ENCODE peak calls at places on chromosome 21, in nine cellular contexts. One of them, this sample, is unnamed. For H3K9me3, the result is how much of the 10 kb centered on the place peaks cover.

GRCh38 chr21:26148071-26148470 is 22.5 kb downstream of the APP start:
- DNase-seq in psoas muscle: no peak
- DNase-seq in hepatocyte: no peak
- DNase-seq in ovary: no peak
- DNase-seq in CD4-positive, alpha-beta memory T cell: no peak
- DNase-seq in esophagus squamous epithelium: no peak
- DNase-seq in upper lobe of right lung: no peak
- DNase-seq in body of pancreas: no peak
- DNase-seq in adrenal gland: no peak
- DNase-seq in this sample: peak

GRCh38 chr21:34223376-34223775 is 140.4 kb upstream of the KCNE2 start:
- DNase-seq in psoas muscle: no peak
- DNase-seq in CD4-positive, alpha-beta memory T cell: no peak
- DNase-seq in ovary: no peak
- DNase-seq in esophagus squamous epithelium: no peak
- DNase-seq in upper lobe of right lung: no peak
- DNase-seq in hepatocyte: no peak
- DNase-seq in adrenal gland: no peak
- DNase-seq in body of pancreas: no peak
- DNase-seq in this sample: no peak

GRCh38 chr21:25373126-25374082 is 233.9 kb downstream of the MRPL39 start:
- DNase-seq in hepatocyte: no peak
- DNase-seq in adrenal gland: no peak
- DNase-seq in psoas muscle: no peak
- DNase-seq in CD4-positive, alpha-beta memory T cell: no peak
- DNase-seq in upper lobe of right lung: no peak
- DNase-seq in esophagus squamous epithelium: no peak
- DNase-seq in body of pancreas: no peak
- DNase-seq in ovary: no peak
- DNase-seq in this sample: peak

GRCh38 chr21:35324372-35325220 is 275.5 kb upstream of the RUNX1 start:
- DNase-seq in body of pancreas: no peak
- DNase-seq in esophagus squamous epithelium: no peak
- DNase-seq in hepatocyte: peak
- DNase-seq in upper lobe of right lung: no peak
- DNase-seq in psoas muscle: peak
- DNase-seq in adrenal gland: no peak
- DNase-seq in CD4-positive, alpha-beta memory T cell: no peak
- DNase-seq in ovary: peak
- DNase-seq in this sample: no peak

GRCh38 chr21:35204850-35205564 is 155.9 kb upstream of the RUNX1 start:
- DNase-seq in esophagus squamous epithelium: no peak
- DNase-seq in CD4-positive, alpha-beta memory T cell: no peak
- DNase-seq in body of pancreas: peak
- DNase-seq in ovary: peak
- DNase-seq in hepatocyte: peak
- DNase-seq in upper lobe of right lung: peak
- DNase-seq in adrenal gland: peak
- DNase-seq in psoas muscle: peak
- DNase-seq in this sample: peak

GRCh38 chr21:33712022-33712803 is 69.9 kb downstream of the ITSN1 start:
- DNase-seq in psoas muscle: no peak
- DNase-seq in body of pancreas: no peak
- DNase-seq in ovary: no peak
- DNase-seq in CD4-positive, alpha-beta memory T cell: no peak
- DNase-seq in upper lobe of right lung: no peak
- DNase-seq in adrenal gland: no peak
- DNase-seq in hepatocyte: no peak
- DNase-seq in esophagus squamous epithelium: no peak
- DNase-seq in this sample: no peak

GRCh38 chr21:35540950-35541632 is 492.0 kb upstream of the RUNX1 start:
- DNase-seq in upper lobe of right lung: no peak
- DNase-seq in body of pancreas: no peak
- DNase-seq in esophagus squamous epithelium: no peak
- DNase-seq in CD4-positive, alpha-beta memory T cell: no peak
- DNase-seq in adrenal gland: no peak
- DNase-seq in hepatocyte: no peak
- DNase-seq in psoas muscle: no peak
- DNase-seq in ovary: no peak
- DNase-seq in this sample: no peak

GRCh38 chr21:34582506-34583150 is 32.3 kb downstream of the RCAN1 start:
- DNase-seq in body of pancreas: no peak
- DNase-seq in adrenal gland: no peak
- DNase-seq in CD4-positive, alpha-beta memory T cell: no peak
- DNase-seq in upper lobe of right lung: no peak
- DNase-seq in hepatocyte: peak
- DNase-seq in ovary: no peak
- DNase-seq in psoas muscle: no peak
- DNase-seq in esophagus squamous epithelium: no peak
- DNase-seq in this sample: peak

DNA sequence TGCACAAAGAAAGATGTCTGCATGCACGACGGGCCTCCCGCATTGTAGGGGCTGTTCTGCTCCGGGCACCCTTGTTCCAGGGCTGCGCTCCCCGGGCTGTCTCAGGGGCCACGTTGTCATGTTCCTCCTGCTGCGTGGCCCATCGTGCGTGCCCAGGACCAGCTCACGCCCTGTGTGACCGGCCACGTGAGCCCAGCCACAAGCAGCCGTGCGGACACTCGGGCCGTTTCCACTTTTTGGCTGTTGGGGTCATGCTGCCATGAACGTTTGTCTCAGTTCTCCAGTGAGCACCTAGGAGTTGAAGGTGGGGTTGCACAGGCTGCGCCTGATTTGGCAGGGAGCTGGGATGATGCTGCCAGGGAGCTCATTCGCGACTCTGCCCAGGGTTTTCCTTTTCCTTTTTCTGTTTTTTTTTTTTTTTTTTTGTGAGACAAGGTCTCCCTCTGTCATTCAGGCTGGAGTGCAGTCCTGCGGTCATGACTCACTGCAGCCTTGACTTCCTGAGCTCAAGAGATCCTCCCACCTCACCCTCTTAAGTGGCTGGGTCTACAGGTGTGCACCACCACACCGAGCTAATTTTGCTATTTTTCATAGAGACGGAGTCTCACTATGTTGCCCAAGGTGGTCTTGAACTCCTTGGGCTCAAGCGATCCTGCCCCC is 17.4 kb downstream of the PDXK start:
- DNase-seq in esophagus squamous epithelium: no peak
- DNase-seq in hepatocyte: no peak
- DNase-seq in upper lobe of right lung: no peak
- DNase-seq in CD4-positive, alpha-beta memory T cell: no peak
- DNase-seq in ovary: no peak
- DNase-seq in adrenal gland: no peak
- DNase-seq in body of pancreas: no peak
- DNase-seq in psoas muscle: no peak
- DNase-seq in this sample: no peak
- H3K27ac ChIP-seq in esophagus squamous epithelium: no peak
- H3K27ac ChIP-seq in hepatocyte: peak
- H3K27ac ChIP-seq in upper lobe of right lung: no peak
- H3K27ac ChIP-seq in CD4-positive, alpha-beta memory T cell: no peak
- H3K27ac ChIP-seq in ovary: no peak
- H3K27ac ChIP-seq in adrenal gland: peak
- H3K27ac ChIP-seq in body of pancreas: no peak
- H3K27ac ChIP-seq in psoas muscle: no peak
- H3K27ac ChIP-seq in this sample: no peak

GRCh38 chr21:45156459-45156858 is 82.1 kb downstream of the ADARB1 start:
- DNase-seq in CD4-positive, alpha-beta memory T cell: no peak
- DNase-seq in ovary: no peak
- DNase-seq in body of pancreas: no peak
- DNase-seq in upper lobe of right lung: no peak
- DNase-seq in hepatocyte: no peak
- DNase-seq in psoas muscle: no peak
- DNase-seq in adrenal gland: no peak
- DNase-seq in esophagus squamous epithelium: no peak
- DNase-seq in this sample: peak

GRCh38 chr21:45158491-45159423 is 84.4 kb downstream of the ADARB1 start:
- DNase-seq in upper lobe of right lung: no peak
- DNase-seq in psoas muscle: no peak
- DNase-seq in ovary: no peak
- DNase-seq in body of pancreas: no peak
- DNase-seq in esophagus squamous epithelium: no peak
- DNase-seq in hepatocyte: no peak
- DNase-seq in adrenal gland: no peak
- DNase-seq in CD4-positive, alpha-beta memory T cell: no peak
- DNase-seq in this sample: peak

GRCh38 chr21:45155910-45156309 is 81.5 kb downstream of the ADARB1 start:
- DNase-seq in upper lobe of right lung: no peak
- DNase-seq in ovary: no peak
- DNase-seq in esophagus squamous epithelium: no peak
- DNase-seq in psoas muscle: no peak
- DNase-seq in CD4-positive, alpha-beta memory T cell: no peak
- DNase-seq in body of pancreas: no peak
- DNase-seq in hepatocyte: no peak
- DNase-seq in adrenal gland: no peak
- DNase-seq in this sample: peak

GRCh38 chr21:45154511-45155508 is 80.4 kb downstream of the ADARB1 start:
- DNase-seq in CD4-positive, alpha-beta memory T cell: peak
- DNase-seq in adrenal gland: no peak
- DNase-seq in body of pancreas: no peak
- DNase-seq in hepatocyte: no peak
- DNase-seq in ovary: no peak
- DNase-seq in psoas muscle: no peak
- DNase-seq in esophagus squamous epithelium: no peak
- DNase-seq in upper lobe of right lung: no peak
- DNase-seq in this sample: peak

DNA sequence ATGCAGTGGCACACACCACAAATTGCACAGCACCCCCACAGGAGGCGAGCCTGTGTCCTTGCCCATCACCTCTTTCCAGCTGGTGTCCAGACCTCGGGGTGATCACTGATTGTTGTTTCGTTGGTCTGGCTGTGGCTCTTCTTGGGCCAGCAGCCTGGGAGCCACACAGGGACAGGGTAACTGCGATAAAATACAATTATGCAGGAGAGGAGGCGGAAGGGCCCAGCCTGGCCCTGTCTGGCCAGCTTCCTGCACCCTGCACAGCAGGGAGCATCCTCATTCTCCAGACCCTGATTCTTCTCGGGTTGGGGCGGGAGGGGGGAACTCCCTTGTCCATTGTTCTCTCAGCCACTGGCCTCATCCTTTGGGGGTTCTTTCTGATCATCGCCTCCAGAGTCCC is 83.6 kb downstream of the ADARB1 start:
- DNase-seq in ovary: no peak
- DNase-seq in body of pancreas: no peak
- DNase-seq in CD4-positive, alpha-beta memory T cell: no peak
- DNase-seq in hepatocyte: no peak
- DNase-seq in esophagus squamous epithelium: no peak
- DNase-seq in adrenal gland: no peak
- DNase-seq in psoas muscle: peak
- DNase-seq in upper lobe of right lung: peak
- DNase-seq in this sample: peak
- H3K9me3 ChIP-seq in ovary: under half
- H3K9me3 ChIP-seq in body of pancreas: under half
- H3K9me3 ChIP-seq in CD4-positive, alpha-beta memory T cell: under half
- H3K9me3 ChIP-seq in hepatocyte: under half
- H3K9me3 ChIP-seq in esophagus squamous epithelium: under half
- H3K9me3 ChIP-seq in adrenal gland: under half
- H3K9me3 ChIP-seq in psoas muscle: under half
- H3K9me3 ChIP-seq in upper lobe of right lung: under half
- H3K9me3 ChIP-seq in this sample: under half

DNA sequence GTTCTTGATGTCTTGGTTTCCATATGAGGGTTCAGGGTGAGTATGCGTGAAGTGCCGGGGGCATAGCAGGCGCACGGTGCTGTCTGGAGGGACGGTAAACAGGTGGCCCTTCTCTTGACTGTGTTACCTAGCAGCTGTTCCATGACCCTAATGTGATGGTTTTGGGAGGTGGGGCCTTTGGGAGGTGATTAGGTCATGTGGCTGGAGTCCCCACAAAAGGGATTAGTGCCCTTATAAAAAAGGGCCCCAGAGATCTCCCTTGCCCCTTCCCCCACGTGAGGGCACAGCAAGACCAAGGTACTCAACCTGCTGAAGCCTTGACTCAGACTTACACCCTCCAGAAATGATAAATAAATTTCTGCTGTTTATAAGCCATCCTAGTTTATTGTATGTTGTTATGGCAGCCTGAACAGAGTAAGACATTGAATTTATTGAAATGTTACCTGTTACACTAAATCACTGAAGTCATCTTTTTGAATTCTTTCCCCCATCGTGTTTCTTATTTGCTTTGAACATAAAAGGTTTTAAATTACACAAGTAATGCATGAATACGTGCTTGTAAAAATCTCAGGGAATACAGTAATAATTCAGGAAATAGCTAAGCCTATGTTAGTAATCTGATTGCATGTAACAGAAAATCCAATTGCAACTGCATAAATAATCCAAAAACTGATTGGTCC is 15.6 kb downstream of the TRAPPC10 start:
- DNase-seq in psoas muscle: no peak
- DNase-seq in body of pancreas: no peak
- DNase-seq in hepatocyte: no peak
- DNase-seq in adrenal gland: no peak
- DNase-seq in esophagus squamous epithelium: no peak
- DNase-seq in CD4-positive, alpha-beta memory T cell: no peak
- DNase-seq in ovary: no peak
- DNase-seq in upper lobe of right lung: no peak
- DNase-seq in this sample: no peak
- H3K27ac ChIP-seq in psoas muscle: no peak
- H3K27ac ChIP-seq in body of pancreas: no peak
- H3K27ac ChIP-seq in hepatocyte: no peak
- H3K27ac ChIP-seq in adrenal gland: no peak
- H3K27ac ChIP-seq in esophagus squamous epithelium: no peak
- H3K27ac ChIP-seq in CD4-positive, alpha-beta memory T cell: no peak
- H3K27ac ChIP-seq in ovary: no peak
- H3K27ac ChIP-seq in upper lobe of right lung: no peak
- H3K27ac ChIP-seq in this sample: no peak

GRCh38 chr21:42594616-42595280 is 58.7 kb upstream of the PDE9A start:
- DNase-seq in ovary: no peak
- DNase-seq in esophagus squamous epithelium: no peak
- DNase-seq in adrenal gland: no peak
- DNase-seq in body of pancreas: no peak
- DNase-seq in upper lobe of right lung: no peak
- DNase-seq in CD4-positive, alpha-beta memory T cell: no peak
- DNase-seq in psoas muscle: no peak
- DNase-seq in hepatocyte: no peak
- DNase-seq in this sample: no peak

GRCh38 chr21:42597487-42598158 is 55.8 kb upstream of the PDE9A start:
- DNase-seq in psoas muscle: no peak
- DNase-seq in upper lobe of right lung: no peak
- DNase-seq in hepatocyte: no peak
- DNase-seq in adrenal gland: no peak
- DNase-seq in esophagus squamous epithelium: no peak
- DNase-seq in ovary: no peak
- DNase-seq in body of pancreas: no peak
- DNase-seq in CD4-positive, alpha-beta memory T cell: no peak
- DNase-seq in this sample: no peak

GRCh38 chr21:42595281-42596187 is 57.9 kb upstream of the PDE9A start:
- DNase-seq in CD4-positive, alpha-beta memory T cell: no peak
- DNase-seq in ovary: no peak
- DNase-seq in adrenal gland: no peak
- DNase-seq in esophagus squamous epithelium: no peak
- DNase-seq in upper lobe of right lung: no peak
- DNase-seq in psoas muscle: no peak
- DNase-seq in body of pancreas: no peak
- DNase-seq in hepatocyte: no peak
- DNase-seq in this sample: no peak

GRCh38 chr21:42598159-42598735 is 55.2 kb upstream of the PDE9A start:
- DNase-seq in psoas muscle: no peak
- DNase-seq in esophagus squamous epithelium: no peak
- DNase-seq in ovary: no peak
- DNase-seq in body of pancreas: no peak
- DNase-seq in adrenal gland: no peak
- DNase-seq in upper lobe of right lung: no peak
- DNase-seq in CD4-positive, alpha-beta memory T cell: no peak
- DNase-seq in hepatocyte: no peak
- DNase-seq in this sample: no peak

GRCh38 chr21:42596657-42597056 is 56.8 kb upstream of the PDE9A start:
- DNase-seq in body of pancreas: no peak
- DNase-seq in ovary: no peak
- DNase-seq in psoas muscle: no peak
- DNase-seq in hepatocyte: no peak
- DNase-seq in CD4-positive, alpha-beta memory T cell: no peak
- DNase-seq in esophagus squamous epithelium: no peak
- DNase-seq in upper lobe of right lung: no peak
- DNase-seq in adrenal gland: no peak
- DNase-seq in this sample: no peak
- H3K9me3 ChIP-seq in body of pancreas: under half
- H3K9me3 ChIP-seq in ovary: under half
- H3K9me3 ChIP-seq in psoas muscle: under half
- H3K9me3 ChIP-seq in hepatocyte: under half
- H3K9me3 ChIP-seq in CD4-positive, alpha-beta memory T cell: under half
- H3K9me3 ChIP-seq in esophagus squamous epithelium: under half
- H3K9me3 ChIP-seq in upper lobe of right lung: under half
- H3K9me3 ChIP-seq in adrenal gland: under half
- H3K9me3 ChIP-seq in this sample: under half

This sample was measured in endodermal cell.